ENCODE peak calls at places on chromosomes 6 and 20, in eight cellular contexts. H is naive thymus-derived CD4-positive, alpha-beta T cell; V is stimulated activated naive CD8-positive, alpha-beta T cell treated with anti-CD3 and anti-CD28 coated beads, Interleukin-15, Interleukin-2, amounts not matched to agents 100 U/mL and 50 U/mL, for 24 hours; D is naive thymus-derived CD8-positive, alpha-beta T cell; R is left ventricle myocardium superior; Y is Right ventricle myocardium superior; M is natural killer cell; C is lower lobe of right lung. W is an unnamed sample.

GRCh38 chr20:38840053-38840893 is 34.8 kb downstream of the PPP1R16B start:
- ATAC-seq in H (peak), R (no peak), V (peak), Y (no peak), M (peak), D (no peak), C (no peak), W (no peak)

GRCh38 chr6:43743682-43744381 is 26.2 kb upstream of the VEGFA start:
- ATAC-seq in V (no peak), D (no peak), C (no peak), H (no peak), M (no peak), Y (peak), R (peak), W (no peak)

GRCh38 chr6:119355157-119355556 is 5.6 kb upstream of the MAN1A1 start:
- ATAC-seq in Y (peak), D (no peak), C (peak), V (no peak), R (peak), H (peak), M (no peak), W (peak)

GRCh38 chr20:8155229-8155628 is 23.2 kb downstream of the PLCB1 start:
- ATAC-seq in R (no peak), M (no peak), Y (no peak), H (no peak), D (no peak), V (no peak), C (no peak), W (no peak)

GRCh38 chr6:7087491-7087979 is 20.2 kb upstream of the RREB1 start:
- ATAC-seq in D (peak), V (peak), R (no peak), Y (peak), M (peak), C (peak), H (peak), W (peak)

GRCh38 chr6:3347237-3347636 is 88.5 kb downstream of the PSMG4 start:
- ATAC-seq in D (no peak), C (no peak), M (no peak), Y (no peak), R (no peak), H (no peak), V (no peak), W (no peak)

GRCh38 chr6:137488736-137489409 is 5.3 kb downstream of the OLIG3 start:
- ATAC-seq in R (no peak), D (peak), H (peak), Y (no peak), V (no peak), M (no peak), C (peak), W (no peak)

GRCh38 chr6:7215798-7216231 is 97.2 kb downstream of the SSR1 start:
- ATAC-seq in M (no peak), V (no peak), C (no peak), Y (no peak), D (no peak), H (no peak), R (no peak), W (no peak)

GRCh38 chr6:96784650-96785049 is 52.6 kb downstream of the GPR63 start:
- ATAC-seq in H (no peak), Y (no peak), D (no peak), M (no peak), R (no peak), C (no peak), V (no peak), W (no peak)

GRCh38 chr6:36986704-36987047 is 680 bp upstream of the MTCH1 start:
- ATAC-seq in C (no peak), Y (no peak), V (no peak), M (no peak), R (no peak), D (peak), H (no peak), W (no peak)

GRCh38 chr6:134714113-134714512 is 235.8 kb downstream of the ALDH8A1 start:
- ATAC-seq in H (no peak), V (no peak), D (no peak), R (no peak), M (no peak), Y (no peak), C (peak), W (no peak)

W was measured in stimulated activated memory B cell treated with anti-CD40 and anti-IgM and Interleukin-4, amounts not matched to agents 10 μg/mL and 1 μg/mL and 100 μg/mL, for 72 hours.